ENCODE peak calls at places on chromosomes 6 and 20, in eight cellular contexts. U, X, M, A, N, B, G and D are unnamed samples.

GRCh38 chr6:163808231-163808630 is 393.7 kb downstream of the QKI start:
- DNase-seq in X (no peak), M (no peak), A (no peak), G (no peak), B (no peak), U (no peak), N (no peak), D (no peak)

GRCh38 chr20:41232971-41233926 is 84.3 kb downstream of the ZHX3 start:
- DNase-seq in G (no peak), N (no peak), B (no peak), U (no peak), M (peak; percentile 97), X (peak; percentile 31), A (peak; percentile 10), D (peak; percentile 88)

GRCh38 chr6:137864812-137865508 is 2.1 kb upstream of the TNFAIP3 start:
- DNase-seq in G (peak; percentile 20), N (no peak), M (no peak), U (no peak), X (no peak), B (no peak), A (no peak), D (no peak)

GRCh38 chr20:51185277-51185676 is 162.4 kb upstream of the KCNG1 start:
- DNase-seq in G (no peak), N (no peak), A (no peak), M (peak; percentile 48), X (no peak), U (no peak), B (no peak), D (no peak)

GRCh38 chr6:142474446-142475289 is 172.9 kb downstream of the ADGRG6 start:
- DNase-seq in B (peak; percentile 64), X (peak; percentile 82), U (no peak), N (peak; percentile 30), A (peak; percentile 65), G (peak; percentile 75), M (peak; percentile 70), D (peak; percentile 76)

GRCh38 chr20:59708326-59708725 is 104.0 kb downstream of the PHACTR3 start:
- DNase-seq in B (no peak), M (no peak), X (no peak), A (no peak), N (no peak), U (no peak), G (no peak), D (no peak)

GRCh38 chr6:71080793-71081192 is 123.9 kb upstream of the B3GAT2 start:
- DNase-seq in A (no peak), G (no peak), U (no peak), X (no peak), N (no peak), M (peak; percentile 90), B (no peak), D (peak; percentile 41)

GRCh38 chr6:155077331-155077730 is 82.2 kb downstream of the TIAM2 start:
- DNase-seq in A (no peak), N (no peak), M (peak; percentile 60), B (no peak), G (no peak), U (no peak), X (no peak), D (no peak)

GRCh38 chr6:22727709-22728108 is 158.3 kb downstream of the HDGFL1 start:
- DNase-seq in M (peak; percentile 30), B (no peak), A (no peak), X (no peak), U (no peak), G (no peak), N (no peak), D (peak; percentile 5)

GRCh38 chr20:7375905-7376304 is 564.4 kb downstream of the HAO1 start:
- DNase-seq in A (peak; percentile 31), G (peak; percentile 28), X (peak; percentile 43), M (peak; percentile 35), B (no peak), U (no peak), N (no peak), D (peak; percentile 55)

GRCh38 chr6:31559958-31560696 is 12.0 kb upstream of the LTA start:
- DNase-seq in U (peak; percentile 74), N (no peak), X (peak; percentile 51), M (peak; percentile 64), B (peak; percentile 73), G (no peak), A (peak; percentile 12), D (peak; percentile 77)

GRCh38 chr6:142700032-142700431 is 244.9 kb downstream of the HIVEP2 start:
- DNase-seq in X (no peak), B (no peak), A (no peak), M (no peak), N (no peak), G (no peak), U (no peak), D (no peak)

GRCh38 chr6:138054982-138055381 is 52.2 kb downstream of the PERP start:
- DNase-seq in B (no peak), M (no peak), N (no peak), G (no peak), X (no peak), A (no peak), U (no peak), D (no peak)

GRCh38 chr6:120627612-120628011 is 706.7 kb downstream of the TBC1D32 start:
- DNase-seq in B (no peak), X (no peak), U (no peak), M (no peak), N (no peak), A (no peak), G (no peak), D (no peak)

GRCh38 chr6:42370323-42370985 is 81.3 kb downstream of the TRERF1 start:
- DNase-seq in M (no peak), G (no peak), X (no peak), A (no peak), B (no peak), N (no peak), U (no peak), D (no peak)

GRCh38 chr20:64150756-64151633 is 13.3 kb upstream of the MYT1 start:
- DNase-seq in U (no peak), M (no peak), B (peak; percentile 56), N (no peak), G (no peak), A (no peak), X (no peak), D (no peak)

GRCh38 chr6:104682722-104683643 is 176.7 kb downstream of the HACE1 start:
- DNase-seq in A (peak; percentile 66), G (peak; percentile 60), N (peak; percentile 56), B (peak; percentile 73), X (peak; percentile 61), M (peak; percentile 53), U (no peak), D (peak; percentile 64)
- H3K4me3 ChIP-seq in A (no peak overlapping the region), G (no peak overlapping the region), N (no peak overlapping the region), B (no peak overlapping the region), X (no peak overlapping the region), M (no peak overlapping the region), U (no peak overlapping the region), D (no peak overlapping the region)

GRCh38 chr20:13265941-13266340 is 44.9 kb downstream of the ISM1 start:
- DNase-seq in N (no peak), M (no peak), X (no peak), G (no peak), A (no peak), B (no peak), U (no peak), D (no peak)
- H3K4me3 ChIP-seq in N (no peak overlapping the region), M (no peak overlapping the region), X (no peak overlapping the region), G (no peak overlapping the region), A (no peak overlapping the region), B (no peak overlapping the region), U (no peak overlapping the region), D (no peak overlapping the region)

DNA sequence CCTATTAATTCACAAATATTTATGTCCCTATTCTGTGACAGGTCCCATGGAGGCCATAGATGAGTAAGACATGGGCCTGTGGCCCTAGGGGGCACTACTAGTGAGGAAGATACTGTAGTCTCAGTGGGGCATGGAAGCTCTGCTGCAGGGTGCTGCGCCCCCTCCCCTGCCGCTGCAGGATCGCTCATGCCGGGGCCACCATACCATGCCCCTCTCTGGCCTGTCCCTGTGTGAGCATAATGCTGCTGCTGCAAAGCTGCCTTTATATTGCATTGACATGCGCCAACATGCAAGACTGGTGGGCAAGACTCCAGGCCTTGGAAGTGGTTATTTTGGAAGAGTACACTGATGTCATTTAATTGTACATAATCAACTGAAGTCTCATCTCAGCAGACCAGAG is 60.0 kb downstream of the TOX2 start:
- DNase-seq in B (no peak), U (no peak), G (no peak), M (no peak), X (no peak), N (no peak), A (no peak), D (no peak)
- H3K4me3 ChIP-seq in B (no peak overlapping the region), U (no peak overlapping the region), G (no peak overlapping the region), M (no peak overlapping the region), X (no peak overlapping the region), N (no peak overlapping the region), A (no peak overlapping the region), D (no peak overlapping the region)

DNA sequence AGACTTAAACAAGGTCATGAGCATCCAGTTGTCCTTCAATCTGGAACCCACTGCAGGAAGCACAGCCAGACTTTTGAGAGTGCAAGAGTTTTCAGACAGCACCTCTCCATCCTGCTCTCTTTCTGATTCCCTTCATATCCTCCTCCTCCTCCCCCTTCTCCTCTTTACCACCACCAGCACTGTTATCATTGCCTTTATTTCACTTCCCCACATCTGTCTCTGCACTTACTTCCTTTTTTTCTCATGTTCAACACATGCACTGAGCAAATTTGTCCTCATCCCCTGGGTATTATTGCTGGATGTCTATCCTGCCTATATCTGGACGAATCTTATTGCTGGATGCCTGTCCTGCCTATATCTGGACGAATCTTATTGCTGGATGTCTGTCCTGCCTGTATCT is 554.8 kb downstream of the DHX35 start:
- DNase-seq in U (no peak), A (no peak), M (no peak), N (no peak), X (no peak), B (no peak), G (no peak), D (no peak)
- H3K4me3 ChIP-seq in U (no peak overlapping the region), A (no peak overlapping the region), M (no peak overlapping the region), N (no peak overlapping the region), X (no peak overlapping the region), B (no peak overlapping the region), G (no peak overlapping the region), D (no peak overlapping the region)

GRCh38 chr20:58173930-58174707 is 54.3 kb downstream of the ANKRD60 start:
- DNase-seq in U (no peak), X (peak; percentile 19), A (no peak), B (no peak), N (no peak), G (no peak), M (peak; percentile 11), D (no peak)
- H3K4me3 ChIP-seq in U (peak overlapping the region; percentile 31), X (no peak overlapping the region), A (no peak overlapping the region), B (peak overlapping the region; percentile 31), N (no peak overlapping the region), G (no peak overlapping the region), M (no peak overlapping the region), D (no peak overlapping the region)

GRCh38 chr6:99867026-99867425 is 127.0 kb downstream of the MCHR2 start:
- DNase-seq in X (no peak), G (no peak), M (no peak), A (no peak), U (no peak), B (no peak), N (no peak), D (no peak)

GRCh38 chr6:99868074-99868702 is 125.8 kb downstream of the MCHR2 start:
- DNase-seq in N (peak; percentile 35), X (peak; percentile 88), U (peak; percentile 82), M (peak; percentile 69), G (peak; percentile 89), A (peak; percentile 61), B (peak; percentile 84), D (peak; percentile 73)
- H3K4me3 ChIP-seq in N (no peak overlapping the region), X (no peak overlapping the region), U (no peak overlapping the region), M (peak overlapping the region; percentile 3), G (no peak overlapping the region), A (no peak overlapping the region), B (no peak overlapping the region), D (no peak overlapping the region)